ENCODE peak calls at places on chromosomes 4 and X, in nine cellular contexts. One of them, this sample, is unnamed.
A peak's percentile ranks its signal among the peaks of the same experiment; 100 is the strongest.

GRCh38 chr4:158760866-158761265 is 8.0 kb upstream of the FNIP2 start:
- DNase-seq in cardiac muscle cell: no peak
- DNase-seq in right lobe of liver: no peak
- DNase-seq in transverse colon: no peak
- DNase-seq in AG09309: no peak
- DNase-seq in small intestine: no peak
- DNase-seq in CD4-positive, CD25-positive, alpha-beta regulatory T cell: no peak
- DNase-seq in GM23338: no peak
- DNase-seq in GM12865: no peak
- DNase-seq in this sample: no peak

GRCh38 chr4:56757821-56758400 is 63.6 kb downstream of the SPINK2 start:
- DNase-seq in CD4-positive, CD25-positive, alpha-beta regulatory T cell: peak; percentile 7
- DNase-seq in cardiac muscle cell: peak; percentile 85
- DNase-seq in right lobe of liver: no peak
- DNase-seq in transverse colon: peak; percentile 69
- DNase-seq in GM23338: peak; percentile 65
- DNase-seq in small intestine: peak; percentile 65
- DNase-seq in GM12865: peak; percentile 92
- DNase-seq in AG09309: peak; percentile 48
- DNase-seq in this sample: peak; percentile 30

GRCh38 chr4:64784125-64784524 is 374.9 kb upstream of the TECRL start:
- DNase-seq in cardiac muscle cell: no peak
- DNase-seq in right lobe of liver: no peak
- DNase-seq in CD4-positive, CD25-positive, alpha-beta regulatory T cell: no peak
- DNase-seq in GM12865: no peak
- DNase-seq in transverse colon: no peak
- DNase-seq in AG09309: no peak
- DNase-seq in small intestine: no peak
- DNase-seq in GM23338: peak; percentile 14
- DNase-seq in this sample: no peak

GRCh38 chr4:109434007-109434792 is 585 bp downstream of the SEC24B start:
- DNase-seq in AG09309: no peak
- DNase-seq in right lobe of liver: peak; percentile 74
- DNase-seq in GM12865: peak; percentile 26
- DNase-seq in CD4-positive, CD25-positive, alpha-beta regulatory T cell: no peak
- DNase-seq in cardiac muscle cell: peak; percentile 19
- DNase-seq in small intestine: peak; percentile 24
- DNase-seq in GM23338: peak; percentile 50
- DNase-seq in transverse colon: peak; percentile 35
- DNase-seq in this sample: peak; percentile 32

GRCh38 chrX:10900585-10901289 is 210.4 kb upstream of the HCCS start:
- DNase-seq in transverse colon: no peak
- DNase-seq in small intestine: peak; percentile 12
- DNase-seq in CD4-positive, CD25-positive, alpha-beta regulatory T cell: no peak
- DNase-seq in AG09309: no peak
- DNase-seq in GM23338: no peak
- DNase-seq in GM12865: no peak
- DNase-seq in right lobe of liver: no peak
- DNase-seq in cardiac muscle cell: peak; percentile 40
- DNase-seq in this sample: no peak

GRCh38 chr4:173121044-173121685 is 47.4 kb upstream of the GALNT7 start:
- DNase-seq in CD4-positive, CD25-positive, alpha-beta regulatory T cell: no peak
- DNase-seq in small intestine: peak; percentile 69
- DNase-seq in cardiac muscle cell: peak; percentile 68
- DNase-seq in right lobe of liver: no peak
- DNase-seq in GM23338: peak; percentile 56
- DNase-seq in transverse colon: peak; percentile 48
- DNase-seq in AG09309: peak; percentile 11
- DNase-seq in GM12865: peak; percentile 62
- DNase-seq in this sample: no peak

GRCh38 chrX:136660896-136661295 is 12.9 kb downstream of the CD40LG start:
- DNase-seq in transverse colon: no peak
- DNase-seq in GM23338: no peak
- DNase-seq in AG09309: no peak
- DNase-seq in small intestine: no peak
- DNase-seq in GM12865: no peak
- DNase-seq in CD4-positive, CD25-positive, alpha-beta regulatory T cell: no peak
- DNase-seq in right lobe of liver: no peak
- DNase-seq in cardiac muscle cell: no peak
- DNase-seq in this sample: no peak

GRCh38 chr4:100357542-100357941 is 160.3 kb downstream of the EMCN start:
- DNase-seq in CD4-positive, CD25-positive, alpha-beta regulatory T cell: no peak
- DNase-seq in cardiac muscle cell: no peak
- DNase-seq in GM12865: no peak
- DNase-seq in right lobe of liver: no peak
- DNase-seq in AG09309: no peak
- DNase-seq in transverse colon: no peak
- DNase-seq in small intestine: no peak
- DNase-seq in GM23338: peak; percentile 5
- DNase-seq in this sample: no peak

GRCh38 chr4:4446434-4446833 is 59.5 kb downstream of the NSG1 start:
- DNase-seq in cardiac muscle cell: no peak
- DNase-seq in transverse colon: no peak
- DNase-seq in GM12865: no peak
- DNase-seq in CD4-positive, CD25-positive, alpha-beta regulatory T cell: no peak
- DNase-seq in right lobe of liver: no peak
- DNase-seq in GM23338: no peak
- DNase-seq in small intestine: no peak
- DNase-seq in AG09309: no peak
- DNase-seq in this sample: no peak

GRCh38 chr4:2364654-2365053 is 53.8 kb downstream of the ZFYVE28 start:
- DNase-seq in GM12865: no peak
- DNase-seq in AG09309: no peak
- DNase-seq in CD4-positive, CD25-positive, alpha-beta regulatory T cell: peak; percentile 57
- DNase-seq in small intestine: peak; percentile 20
- DNase-seq in transverse colon: peak; percentile 31
- DNase-seq in right lobe of liver: no peak
- DNase-seq in cardiac muscle cell: peak; percentile 69
- DNase-seq in GM23338: no peak
- DNase-seq in this sample: no peak

GRCh38 chr4:100843897-100844296 is 326.1 kb upstream of the EMCN start:
- DNase-seq in transverse colon: no peak
- DNase-seq in AG09309: no peak
- DNase-seq in GM23338: no peak
- DNase-seq in small intestine: no peak
- DNase-seq in cardiac muscle cell: no peak
- DNase-seq in right lobe of liver: no peak
- DNase-seq in CD4-positive, CD25-positive, alpha-beta regulatory T cell: no peak
- DNase-seq in GM12865: peak; percentile 26
- DNase-seq in this sample: no peak

GRCh38 chr4:76407440-76408119 is 13.4 kb downstream of the CCDC158 start:
- DNase-seq in right lobe of liver: no peak
- DNase-seq in cardiac muscle cell: peak; percentile 35
- DNase-seq in GM23338: no peak
- DNase-seq in CD4-positive, CD25-positive, alpha-beta regulatory T cell: no peak
- DNase-seq in GM12865: no peak
- DNase-seq in AG09309: no peak
- DNase-seq in small intestine: no peak
- DNase-seq in transverse colon: no peak
- DNase-seq in this sample: no peak

GRCh38 chr4:85448880-85449763 is 25.8 kb upstream of the ARHGAP24 start:
- DNase-seq in CD4-positive, CD25-positive, alpha-beta regulatory T cell: no peak
- DNase-seq in GM12865: peak; percentile 12
- DNase-seq in GM23338: no peak
- DNase-seq in small intestine: no peak
- DNase-seq in transverse colon: no peak
- DNase-seq in cardiac muscle cell: no peak
- DNase-seq in AG09309: no peak
- DNase-seq in right lobe of liver: no peak
- DNase-seq in this sample: no peak

GRCh38 chrX:121641560-121641959 is 594.1 kb downstream of the GLUD2 start:
- DNase-seq in GM12865: no peak
- DNase-seq in GM23338: no peak
- DNase-seq in right lobe of liver: no peak
- DNase-seq in small intestine: no peak
- DNase-seq in cardiac muscle cell: peak; percentile 18
- DNase-seq in CD4-positive, CD25-positive, alpha-beta regulatory T cell: no peak
- DNase-seq in transverse colon: no peak
- DNase-seq in AG09309: peak; percentile 24
- DNase-seq in this sample: no peak

GRCh38 chr4:5137927-5138326 is 86.6 kb downstream of the STK32B start:
- DNase-seq in transverse colon: no peak
- DNase-seq in cardiac muscle cell: no peak
- DNase-seq in small intestine: peak; percentile 65
- DNase-seq in AG09309: no peak
- DNase-seq in GM12865: no peak
- DNase-seq in GM23338: no peak
- DNase-seq in CD4-positive, CD25-positive, alpha-beta regulatory T cell: no peak
- DNase-seq in right lobe of liver: no peak
- DNase-seq in this sample: no peak

GRCh38 chrX:39592776-39593175 is 505.0 kb downstream of the BCOR start:
- DNase-seq in AG09309: no peak
- DNase-seq in transverse colon: no peak
- DNase-seq in right lobe of liver: no peak
- DNase-seq in small intestine: no peak
- DNase-seq in cardiac muscle cell: peak; percentile 37
- DNase-seq in CD4-positive, CD25-positive, alpha-beta regulatory T cell: no peak
- DNase-seq in GM23338: no peak
- DNase-seq in GM12865: no peak
- DNase-seq in this sample: no peak

GRCh38 chr4:6221851-6222760 is 21.8 kb upstream of the JAKMIP1 start:
- DNase-seq in transverse colon: peak; percentile 16
- DNase-seq in cardiac muscle cell: peak; percentile 30
- DNase-seq in AG09309: no peak
- DNase-seq in GM12865: no peak
- DNase-seq in CD4-positive, CD25-positive, alpha-beta regulatory T cell: peak; percentile 25
- DNase-seq in small intestine: peak; percentile 15
- DNase-seq in GM23338: peak; percentile 88
- DNase-seq in right lobe of liver: peak; percentile 59
- DNase-seq in this sample: peak; percentile 64
- H3K4me3 ChIP-seq in transverse colon: peak overlapping the region; percentile 29
- H3K4me3 ChIP-seq in cardiac muscle cell: peak overlapping the region; percentile 52
- H3K4me3 ChIP-seq in AG09309: no peak overlapping the region
- H3K4me3 ChIP-seq in GM12865: no peak overlapping the region
- H3K4me3 ChIP-seq in CD4-positive, CD25-positive, alpha-beta regulatory T cell: peak overlapping the region; percentile 44
- H3K4me3 ChIP-seq in small intestine: peak overlapping the region; percentile 16
- H3K4me3 ChIP-seq in GM23338: peak overlapping the region; percentile 95
- H3K4me3 ChIP-seq in right lobe of liver: no peak overlapping the region
- H3K4me3 ChIP-seq in this sample: no peak overlapping the region

DNA sequence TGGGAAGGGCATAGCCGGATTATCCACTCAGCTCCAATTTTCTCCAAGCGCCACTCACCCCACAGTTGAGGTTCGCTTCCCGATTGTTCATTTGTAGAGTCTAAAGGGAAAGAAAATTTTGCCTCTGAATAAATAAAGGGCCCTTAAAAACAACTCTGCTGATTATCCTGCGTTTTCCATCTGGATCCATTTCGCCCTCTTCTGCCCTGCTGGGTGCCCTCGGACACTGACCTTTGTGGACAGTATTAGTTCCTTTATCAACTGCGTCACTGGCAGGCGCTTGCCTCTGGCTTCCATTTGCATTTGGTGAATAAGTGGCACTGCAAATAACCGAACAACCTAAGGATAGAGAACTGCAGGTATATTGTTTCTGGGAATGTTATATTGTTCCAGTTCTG is 10.1 kb downstream of the GSX2 start:
- DNase-seq in GM23338: no peak
- DNase-seq in GM12865: no peak
- DNase-seq in cardiac muscle cell: no peak
- DNase-seq in transverse colon: no peak
- DNase-seq in small intestine: no peak
- DNase-seq in right lobe of liver: no peak
- DNase-seq in CD4-positive, CD25-positive, alpha-beta regulatory T cell: no peak
- DNase-seq in AG09309: no peak
- DNase-seq in this sample: no peak
- H3K4me3 ChIP-seq in GM23338: peak overlapping the region; percentile 51
- H3K4me3 ChIP-seq in GM12865: no peak overlapping the region
- H3K4me3 ChIP-seq in cardiac muscle cell: no peak overlapping the region
- H3K4me3 ChIP-seq in transverse colon: no peak overlapping the region
- H3K4me3 ChIP-seq in small intestine: no peak overlapping the region
- H3K4me3 ChIP-seq in right lobe of liver: peak overlapping the region; percentile 35
- H3K4me3 ChIP-seq in CD4-positive, CD25-positive, alpha-beta regulatory T cell: no peak overlapping the region
- H3K4me3 ChIP-seq in AG09309: no peak overlapping the region
- H3K4me3 ChIP-seq in this sample: no peak overlapping the region

GRCh38 chrX:119919835-119920585 is 23.5 kb downstream of the NKAP start:
- DNase-seq in right lobe of liver: no peak
- DNase-seq in small intestine: no peak
- DNase-seq in GM12865: no peak
- DNase-seq in AG09309: no peak
- DNase-seq in CD4-positive, CD25-positive, alpha-beta regulatory T cell: no peak
- DNase-seq in transverse colon: no peak
- DNase-seq in cardiac muscle cell: no peak
- DNase-seq in GM23338: no peak
- DNase-seq in this sample: no peak
- H3K4me3 ChIP-seq in right lobe of liver: no peak overlapping the region
- H3K4me3 ChIP-seq in small intestine: no peak overlapping the region
- H3K4me3 ChIP-seq in GM12865: no peak overlapping the region
- H3K4me3 ChIP-seq in AG09309: no peak overlapping the region
- H3K4me3 ChIP-seq in CD4-positive, CD25-positive, alpha-beta regulatory T cell: no peak overlapping the region
- H3K4me3 ChIP-seq in transverse colon: no peak overlapping the region
- H3K4me3 ChIP-seq in cardiac muscle cell: no peak overlapping the region
- H3K4me3 ChIP-seq in GM23338: no peak overlapping the region
- H3K4me3 ChIP-seq in this sample: no peak overlapping the region

GRCh38 chrX:154138857-154139256 is 5.2 kb upstream of the OPN1LW start:
- DNase-seq in small intestine: no peak
- DNase-seq in CD4-positive, CD25-positive, alpha-beta regulatory T cell: no peak
- DNase-seq in GM23338: no peak
- DNase-seq in AG09309: no peak
- DNase-seq in right lobe of liver: peak; percentile 23
- DNase-seq in GM12865: no peak
- DNase-seq in cardiac muscle cell: no peak
- DNase-seq in transverse colon: no peak
- DNase-seq in this sample: no peak

GRCh38 chrX:154140206-154140605 is 3.8 kb upstream of the OPN1LW start:
- DNase-seq in cardiac muscle cell: no peak
- DNase-seq in CD4-positive, CD25-positive, alpha-beta regulatory T cell: no peak
- DNase-seq in right lobe of liver: no peak
- DNase-seq in GM12865: no peak
- DNase-seq in transverse colon: no peak
- DNase-seq in small intestine: no peak
- DNase-seq in GM23338: no peak
- DNase-seq in AG09309: no peak
- DNase-seq in this sample: no peak

GRCh38 chrX:154135458-154136229 is 8.4 kb upstream of the OPN1LW start:
- DNase-seq in GM23338: no peak
- DNase-seq in CD4-positive, CD25-positive, alpha-beta regulatory T cell: peak; percentile 2
- DNase-seq in transverse colon: no peak
- DNase-seq in cardiac muscle cell: no peak
- DNase-seq in AG09309: no peak
- DNase-seq in right lobe of liver: no peak
- DNase-seq in GM12865: no peak
- DNase-seq in small intestine: no peak
- DNase-seq in this sample: no peak

GRCh38 chrX:154140742-154141141 is 3.3 kb upstream of the OPN1LW start:
- DNase-seq in GM23338: no peak
- DNase-seq in transverse colon: no peak
- DNase-seq in right lobe of liver: no peak
- DNase-seq in cardiac muscle cell: no peak
- DNase-seq in small intestine: no peak
- DNase-seq in GM12865: no peak
- DNase-seq in CD4-positive, CD25-positive, alpha-beta regulatory T cell: no peak
- DNase-seq in AG09309: no peak
- DNase-seq in this sample: no peak

DNA sequence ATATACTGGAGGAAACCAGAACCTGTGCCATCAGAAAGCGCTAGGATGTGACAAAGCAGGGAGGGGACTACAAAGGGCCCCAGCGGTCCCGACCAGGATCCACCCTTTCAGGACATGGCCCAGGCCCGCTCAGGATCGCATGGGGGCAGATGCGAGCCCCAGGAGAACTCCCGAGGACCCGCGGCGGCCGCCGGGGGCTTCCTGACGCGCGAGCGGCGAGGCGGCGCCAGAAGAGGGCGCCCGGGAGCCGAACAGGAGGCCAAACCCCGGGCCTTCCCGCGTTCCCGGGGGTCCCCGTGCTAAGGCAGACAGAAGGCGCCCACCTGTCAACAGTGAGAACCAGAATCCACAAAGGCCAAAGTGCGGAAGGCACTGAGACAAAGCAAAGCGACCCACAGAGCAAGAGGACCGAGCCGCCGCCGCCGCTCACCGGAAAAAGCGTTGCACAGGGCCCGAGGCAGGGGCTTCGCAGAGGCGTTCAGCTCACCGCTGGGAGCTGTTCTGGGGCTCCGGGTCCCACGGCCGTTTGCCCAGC is 7.3 kb upstream of the OPN1LW start:
- DNase-seq in GM12865: peak; percentile 32
- DNase-seq in AG09309: no peak
- DNase-seq in CD4-positive, CD25-positive, alpha-beta regulatory T cell: peak; percentile 63
- DNase-seq in transverse colon: peak; percentile 74
- DNase-seq in small intestine: peak; percentile 26
- DNase-seq in cardiac muscle cell: peak; percentile 68
- DNase-seq in GM23338: peak; percentile 81
- DNase-seq in right lobe of liver: peak; percentile 72
- DNase-seq in this sample: peak; percentile 26
- H3K4me3 ChIP-seq in GM12865: no peak overlapping the region
- H3K4me3 ChIP-seq in AG09309: peak overlapping the region; percentile 32
- H3K4me3 ChIP-seq in CD4-positive, CD25-positive, alpha-beta regulatory T cell: peak overlapping the region; percentile 62
- H3K4me3 ChIP-seq in transverse colon: peak overlapping the region; percentile 48
- H3K4me3 ChIP-seq in small intestine: peak overlapping the region; percentile 14
- H3K4me3 ChIP-seq in cardiac muscle cell: no peak overlapping the region
- H3K4me3 ChIP-seq in GM23338: peak overlapping the region; percentile 44
- H3K4me3 ChIP-seq in right lobe of liver: peak overlapping the region; percentile 34
- H3K4me3 ChIP-seq in this sample: no peak overlapping the region

This sample was measured in lower leg skin.